ENCODE peak calls at places on chromosomes 3 and 15, in seven cellular contexts. M is trophoblast cell, O is neuronal stem cell, T is mesenchymal stem cell, V is H9, G is IMR-90, L is H1. Y is an unnamed sample.
A peak's percentile ranks its signal among the peaks of the same experiment; 100 is the strongest.

GRCh38 chr15:66070220-66070934 is 183.2 kb downstream of the MEGF11 start:
- DNase-seq in M (no peak), O (no peak), T (no peak), V (no peak), G (no peak), L (no peak), Y (no peak)

GRCh38 chr3:12490547-12490946 is 6.3 kb downstream of the TSEN2 start:
- DNase-seq in M (no peak), O (no peak), T (no peak), V (no peak), G (no peak), L (no peak), Y (no peak)

GRCh38 chr3:113124256-113124830 is 87.0 kb upstream of the BOC start:
- DNase-seq in M (no peak), O (peak; percentile 42), T (no peak), V (no peak), G (no peak), L (no peak), Y (no peak)

GRCh38 chr15:101521563-101521962 is 32.1 kb upstream of the PCSK6 start:
- DNase-seq in M (no peak), O (no peak), T (peak; percentile 40), V (no peak), G (no peak), L (no peak), Y (no peak)

GRCh38 chr3:8778475-8778874 is 9.1 kb upstream of the OXTR start:
- DNase-seq in M (peak; percentile 35), O (no peak), T (no peak), V (no peak), G (peak; percentile 24), L (no peak), Y (no peak)

GRCh38 chr3:111077384-111077783 is 5.8 kb downstream of the NECTIN3 start:
- DNase-seq in M (no peak), O (no peak), T (no peak), V (no peak), G (no peak), L (no peak), Y (no peak)

GRCh38 chr3:64612916-64613526 is 74.8 kb downstream of the ADAMTS9 start:
- DNase-seq in M (peak; percentile 89), O (no peak), T (no peak), V (no peak), G (no peak), L (no peak), Y (peak; percentile 93)

GRCh38 chr3:184734903-184735630 is 23.2 kb upstream of the MAGEF1 start:
- DNase-seq in M (no peak), O (no peak), T (no peak), V (no peak), G (no peak), L (no peak), Y (no peak)

GRCh38 chr3:51942603-51943450 is 664 bp downstream of the PARP3 start:
- DNase-seq in M (no peak), O (no peak), T (peak; percentile 44), V (peak; percentile 32), G (peak; percentile 52), L (no peak), Y (peak; percentile 29)

GRCh38 chr3:133868166-133868565 is 27.5 kb downstream of the RAB6B start:
- DNase-seq in M (no peak), O (no peak), T (no peak), V (no peak), G (no peak), L (no peak), Y (no peak)

GRCh38 chr3:104429727-104430126 is 937.0 kb upstream of the ALCAM start:
- DNase-seq in M (no peak), O (no peak), T (no peak), V (no peak), G (no peak), L (no peak), Y (no peak)

GRCh38 chr3:184042617-184043016 is 10.2 kb upstream of the HTR3C start:
- DNase-seq in M (no peak), O (no peak), T (no peak), V (no peak), G (no peak), L (no peak), Y (no peak)

GRCh38 chr3:144652573-144652972 is 681.0 kb downstream of the DIPK2A start:
- DNase-seq in M (no peak), O (no peak), T (peak; percentile 45), V (no peak), G (peak; percentile 54), L (no peak), Y (no peak)

DNA sequence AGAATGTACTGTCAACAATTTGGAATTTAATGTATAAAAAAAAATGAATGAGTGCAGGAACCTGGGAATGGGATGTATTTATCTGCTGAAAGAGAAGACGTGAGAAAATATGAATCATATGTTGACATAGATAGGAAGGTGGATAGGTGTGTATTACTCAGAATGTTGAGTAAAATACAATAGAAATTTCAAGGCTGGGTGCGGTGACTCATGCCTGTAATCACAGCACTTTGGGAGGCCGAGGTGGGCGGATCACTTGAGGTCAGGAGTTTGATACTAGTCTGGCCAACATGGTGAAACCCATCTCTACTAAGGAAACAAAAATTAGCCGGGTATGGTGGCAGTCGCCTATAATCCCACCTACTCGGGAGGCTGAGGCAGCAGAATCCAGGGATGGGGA is 202.8 kb downstream of the CADM2 start:
- DNase-seq in M (peak; percentile 70), O (no peak), T (no peak), V (no peak), G (no peak), L (no peak), Y (no peak)
- H3K4ac ChIP-seq in M (no peak overlapping the region), O (no peak overlapping the region), T (no peak overlapping the region), V (no peak overlapping the region), G (no peak overlapping the region), L (no peak overlapping the region), Y (no peak overlapping the region)

DNA sequence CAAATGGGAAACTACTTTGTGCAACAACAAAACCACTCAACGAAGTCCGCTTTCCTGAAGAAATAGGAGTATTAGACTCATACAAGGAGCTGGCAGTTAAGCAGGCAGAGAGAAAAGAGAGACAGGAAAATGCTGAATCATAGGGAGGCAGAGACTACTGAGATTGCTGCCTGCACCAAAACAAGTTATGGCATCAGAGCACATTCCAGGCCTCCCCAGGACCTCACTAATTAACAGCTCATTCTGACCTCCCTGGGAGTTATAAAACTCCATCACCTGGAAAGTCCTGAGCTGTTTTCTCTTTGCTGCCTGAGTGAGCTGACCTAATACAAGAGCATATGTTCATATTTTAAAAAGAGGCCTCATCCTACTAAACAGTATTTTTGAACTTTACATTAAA is 741.0 kb downstream of the MCTP2 start:
- DNase-seq in M (no peak), O (peak; percentile 5), T (peak; percentile 22), V (peak; percentile 27), G (no peak), L (no peak), Y (peak; percentile 93)
- H3K27ac ChIP-seq in M (no peak overlapping the region), O (no peak overlapping the region), T (peak overlapping the region; percentile 2), V (no peak overlapping the region), G (no peak overlapping the region), L (no peak overlapping the region), Y (peak overlapping the region; percentile 91)

GRCh38 chr3:72664171-72664570 is 184.1 kb downstream of the SHQ1 start:
- DNase-seq in M (no peak), O (no peak), T (no peak), V (no peak), G (no peak), L (no peak), Y (no peak)
- H3K4ac ChIP-seq in M (no peak overlapping the region), O (no peak overlapping the region), T (no peak overlapping the region), V (no peak overlapping the region), G (no peak overlapping the region), L (no peak overlapping the region), Y (no peak overlapping the region)

GRCh38 chr3:123194552-123194951 is 7.2 kb upstream of the SEC22A start:
- DNase-seq in M (peak; percentile 33), O (peak; percentile 33), T (peak; percentile 49), V (peak; percentile 94), G (peak; percentile 19), L (peak; percentile 74), Y (peak; percentile 97)
- H3K27ac ChIP-seq in M (no peak overlapping the region), O (no peak overlapping the region), T (no peak overlapping the region), V (no peak overlapping the region), G (no peak overlapping the region), L (no peak overlapping the region), Y (no peak overlapping the region)

GRCh38 chr3:109109574-109109973 is 8.4 kb downstream of the MORC1 start:
- DNase-seq in M (no peak), O (no peak), T (no peak), V (peak; percentile 36), G (no peak), L (no peak), Y (peak; percentile 31)

GRCh38 chr3:109114746-109115145 is 3.2 kb downstream of the MORC1 start:
- DNase-seq in M (no peak), O (no peak), T (no peak), V (no peak), G (no peak), L (no peak), Y (no peak)

GRCh38 chr3:109115451-109115850 is 2.5 kb downstream of the MORC1 start:
- DNase-seq in M (no peak), O (no peak), T (peak; percentile 38), V (no peak), G (peak; percentile 6), L (no peak), Y (no peak)

GRCh38 chr3:109113361-109113760 is 4.6 kb downstream of the MORC1 start:
- DNase-seq in M (no peak), O (no peak), T (no peak), V (no peak), G (no peak), L (no peak), Y (no peak)

DNA sequence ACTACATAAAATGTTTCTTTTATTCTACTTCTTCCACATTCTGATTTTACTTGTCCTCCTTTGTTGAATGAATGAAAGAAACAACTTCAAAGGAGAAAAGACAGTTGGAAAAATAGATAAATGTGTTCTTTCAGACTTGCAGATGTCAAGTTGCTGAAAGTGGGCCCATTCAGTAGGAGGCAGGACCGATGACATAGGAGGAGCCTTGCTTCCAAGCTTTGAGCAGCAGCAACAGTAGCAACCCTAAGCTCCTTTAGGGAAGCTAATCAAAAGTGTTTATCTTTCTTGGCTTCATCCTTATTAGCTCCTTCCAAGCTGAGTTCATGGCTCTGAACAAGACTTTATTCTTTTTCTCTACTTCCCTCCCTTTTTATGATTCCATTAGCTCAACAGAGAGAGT is 5.0 kb downstream of the MORC1 start:
- DNase-seq in M (no peak), O (no peak), T (no peak), V (no peak), G (no peak), L (no peak), Y (no peak)
- H3K4ac ChIP-seq in M (no peak overlapping the region), O (no peak overlapping the region), T (no peak overlapping the region), V (no peak overlapping the region), G (no peak overlapping the region), L (no peak overlapping the region), Y (no peak overlapping the region)

GRCh38 chr15:79608041-79608440 is 175.9 kb downstream of the MINAR1 start:
- DNase-seq in M (no peak), O (no peak), T (no peak), V (no peak), G (no peak), L (no peak), Y (no peak)
- H3K27ac ChIP-seq in M (no peak overlapping the region), O (no peak overlapping the region), T (no peak overlapping the region), V (no peak overlapping the region), G (no peak overlapping the region), L (no peak overlapping the region), Y (no peak overlapping the region)

DNA sequence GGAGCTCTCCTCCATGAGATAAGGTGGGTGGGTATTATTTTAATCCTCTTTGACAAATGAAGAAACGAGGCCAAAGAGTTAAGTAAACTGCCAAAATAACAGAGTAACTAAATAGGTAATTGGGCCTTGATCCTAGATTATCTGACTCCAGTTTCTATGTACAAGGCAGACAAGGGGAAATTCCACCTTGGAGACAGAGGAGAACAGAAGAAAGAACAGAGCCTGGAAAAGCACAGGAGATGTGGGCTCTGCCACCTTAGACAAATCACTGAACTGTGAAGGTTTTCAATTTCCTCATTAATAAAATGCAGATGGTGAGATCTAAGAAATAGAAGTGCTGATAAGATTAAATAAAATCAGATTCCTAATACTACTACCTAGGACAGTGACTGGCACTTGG is 310.2 kb upstream of the TLE3 start:
- DNase-seq in M (no peak), O (no peak), T (no peak), V (no peak), G (no peak), L (no peak), Y (no peak)
- H3K4ac ChIP-seq in M (no peak overlapping the region), O (no peak overlapping the region), T (no peak overlapping the region), V (no peak overlapping the region), G (no peak overlapping the region), L (no peak overlapping the region), Y (no peak overlapping the region)

Y was measured in mesendoderm.